ENCODE peak calls at places on chromosomes 5 and 9, in five cellular contexts. N, F, V, Y and Z are unnamed samples.

GRCh38 chr9:72149231-72149975 is at the start of gene GDA:
- DNase-seq in Y (no peak), V (no peak), F (peak; percentile 66), N (peak; percentile 42), Z (peak; percentile 81)

GRCh38 chr5:9451017-9451416 is 94.9 kb downstream of the SEMA5A start:
- DNase-seq in V (no peak), N (no peak), F (no peak), Y (no peak), Z (no peak)

GRCh38 chr5:80672140-80672736 is 17.5 kb upstream of the DHFR start:
- DNase-seq in N (peak; percentile 64), F (peak; percentile 82), Y (peak; percentile 72), V (peak; percentile 72), Z (peak; percentile 81)

GRCh38 chr5:154707641-154708040 is 47.5 kb upstream of the LARP1 start:
- DNase-seq in V (no peak), F (no peak), N (no peak), Y (no peak), Z (no peak)

GRCh38 chr9:557601-558201 is 283.8 kb upstream of the DMRT1 start:
- DNase-seq in V (no peak), Y (no peak), F (peak; percentile 77), N (peak; percentile 43), Z (no peak)

GRCh38 chr5:120326651-120327050 is 137.4 kb upstream of the PRR16 start:
- DNase-seq in Y (peak; percentile 47), N (no peak), F (no peak), V (no peak), Z (no peak)

GRCh38 chr9:132221941-132222340 is 60.1 kb downstream of the NTNG2 start:
- DNase-seq in V (no peak), F (no peak), Y (no peak), N (no peak), Z (no peak)

GRCh38 chr5:93100976-93101375 is 480.0 kb downstream of the NR2F1-AS1 start:
- DNase-seq in Y (no peak), F (no peak), V (no peak), N (no peak), Z (no peak)

GRCh38 chr9:109817846-109818472 is 38.0 kb downstream of the PALM2AKAP2 start:
- DNase-seq in V (peak; percentile 51), F (peak; percentile 94), Y (peak; percentile 99), N (peak; percentile 58), Z (peak; percentile 76)

GRCh38 chr5:56564451-56565223 is 250.7 kb upstream of the MAP3K1 start:
- DNase-seq in V (no peak), N (no peak), Y (peak; percentile 73), F (no peak), Z (no peak)

GRCh38 chr9:25678846-25679360 is 659 bp upstream of the TUSC1 start:
- DNase-seq in N (no peak), V (no peak), Y (peak; percentile 16), F (no peak), Z (no peak)

GRCh38 chr9:81393985-81394811 is 295.1 kb downstream of the TLE1 start:
- DNase-seq in V (no peak), N (no peak), F (no peak), Y (peak; percentile 61), Z (no peak)

GRCh38 chr5:139636207-139636792 is 11.8 kb upstream of the CXXC5 start:
- DNase-seq in F (no peak), Y (no peak), N (no peak), V (peak; percentile 95), Z (peak; percentile 67)

GRCh38 chr5:71719092-71719964 is at the start of gene CARTPT:
- DNase-seq in N (peak; percentile 79), Y (peak; percentile 6), V (no peak), F (peak; percentile 89), Z (no peak)

GRCh38 chr5:17402291-17403121 is 95.5 kb upstream of the TAF11L2 start:
- DNase-seq in Y (no peak), N (no peak), F (peak; percentile 86), V (no peak), Z (no peak)

GRCh38 chr9:95516221-95516735 is 493 bp downstream of the PTCH1 start:
- DNase-seq in N (no peak), F (peak; percentile 58), Y (no peak), V (peak; percentile 20), Z (no peak)

GRCh38 chr5:29982446-29982845 is 1211.0 kb upstream of the CDH6 start:
- DNase-seq in Y (no peak), V (no peak), F (no peak), N (no peak), Z (no peak)

GRCh38 chr9:129981180-129981907 is 61.6 kb downstream of the FNBP1 start:
- DNase-seq in Y (no peak), F (no peak), V (no peak), N (no peak), Z (no peak)

GRCh38 chr5:148687427-148687826 is 33.1 kb upstream of the HTR4 start:
- DNase-seq in F (peak; percentile 71), V (peak; percentile 39), N (peak; percentile 72), Y (peak; percentile 13), Z (peak; percentile 41)

GRCh38 chr9:133825555-133826198 is 87.5 kb upstream of the SARDH start:
- DNase-seq in Y (peak; percentile 90), V (no peak), F (no peak), N (no peak), Z (no peak)

GRCh38 chr9:109052416-109052815 is 39.1 kb upstream of the CTNNAL1 start:
- DNase-seq in Y (peak; percentile 30), N (no peak), V (peak; percentile 63), F (no peak), Z (no peak)

GRCh38 chr5:151581841-151582583 is 9.1 kb downstream of the FAT2 start:
- DNase-seq in V (no peak), Y (no peak), F (no peak), N (no peak), Z (no peak)

GRCh38 chr9:14989811-14990210 is 79.6 kb upstream of the FREM1 start:
- DNase-seq in F (no peak), V (no peak), Y (no peak), N (no peak), Z (no peak)

GRCh38 chr5:17203329-17204132 is 13.9 kb upstream of the BASP1 start:
- DNase-seq in F (peak; percentile 53), Y (peak; percentile 86), N (peak; percentile 40), V (peak; percentile 65), Z (peak; percentile 35)

GRCh38 chr5:81675420-81675819 is 75.5 kb downstream of the SSBP2 start:
- DNase-seq in V (no peak), F (no peak), Y (no peak), N (no peak), Z (no peak)

GRCh38 chr5:154095819-154096380 is 57.1 kb downstream of the MFAP3 start:
- DNase-seq in N (no peak), F (no peak), V (no peak), Y (no peak), Z (no peak)

GRCh38 chr9:114169029-114169939 is 13.9 kb downstream of the COL27A1 start:
- DNase-seq in N (no peak), V (no peak), Y (peak; percentile 83), F (no peak), Z (no peak)

GRCh38 chr5:75361310-75361709 is 24.3 kb downstream of the HMGCR start:
- DNase-seq in Y (no peak), F (no peak), V (no peak), N (no peak), Z (no peak)

GRCh38 chr9:88748566-88749238 is 213.7 kb downstream of the NXNL2 start:
- DNase-seq in F (peak; percentile 48), Y (peak; percentile 81), V (no peak), N (no peak), Z (no peak)

GRCh38 chr9:107330420-107330819 is 47.3 kb downstream of the RAD23B start:
- DNase-seq in Y (no peak), F (no peak), V (no peak), N (no peak), Z (no peak)

GRCh38 chr5:150438873-150439546 is 10.5 kb downstream of the RPS14 start:
- DNase-seq in V (no peak), Y (no peak), F (peak; percentile 79), N (peak; percentile 79), Z (no peak)
- TF ChIP-seq CTCF in V (peak; percentile 59), Y (peak; percentile 47), F (peak; percentile 72), N (peak; percentile 81), Z (peak; percentile 41)

GRCh38 chr5:61330879-61331406 is 1.1 kb upstream of the ZSWIM6 start:
- DNase-seq in N (peak; percentile 55), V (peak; percentile 86), Y (peak; percentile 78), F (peak; percentile 73), Z (peak; percentile 79)

GRCh38 chr5:61329729-61330128 is 2.3 kb upstream of the ZSWIM6 start:
- DNase-seq in F (peak; percentile 49), Y (peak; percentile 67), V (no peak), N (no peak), Z (no peak)

GRCh38 chr5:61330341-61330878 is 1.6 kb upstream of the ZSWIM6 start:
- DNase-seq in N (peak; percentile 55), F (peak; percentile 77), Y (peak; percentile 45), V (no peak), Z (peak; percentile 81)

GRCh38 chr5:61328791-61329617 is 3.1 kb upstream of the ZSWIM6 start:
- DNase-seq in F (peak; percentile 25), V (no peak), Y (no peak), N (no peak), Z (no peak)

GRCh38 chr5:61327761-61328753 is 4.0 kb upstream of the ZSWIM6 start:
- DNase-seq in V (no peak), N (no peak), F (no peak), Y (peak; percentile 95), Z (no peak)
- H3K9ac ChIP-seq in V (no peak overlapping the region), N (no peak overlapping the region), F (no peak overlapping the region), Y (no peak overlapping the region), Z (peak overlapping the region; percentile 36)

GRCh38 chr9:28801144-28801799 is 1228.0 kb upstream of the C9orf72 start:
- DNase-seq in F (no peak), V (no peak), N (no peak), Y (no peak), Z (no peak)

GRCh38 chr9:28810375-28811075 is 1237.2 kb upstream of the C9orf72 start:
- DNase-seq in N (no peak), V (no peak), Y (no peak), F (no peak), Z (no peak)

GRCh38 chr9:28799876-28800275 is 1226.6 kb upstream of the C9orf72 start:
- DNase-seq in N (no peak), F (no peak), Y (no peak), V (no peak), Z (no peak)

GRCh38 chr9:28808042-28808441 is 1234.8 kb upstream of the C9orf72 start:
- DNase-seq in V (no peak), N (no peak), F (no peak), Y (no peak), Z (no peak)

DNA sequence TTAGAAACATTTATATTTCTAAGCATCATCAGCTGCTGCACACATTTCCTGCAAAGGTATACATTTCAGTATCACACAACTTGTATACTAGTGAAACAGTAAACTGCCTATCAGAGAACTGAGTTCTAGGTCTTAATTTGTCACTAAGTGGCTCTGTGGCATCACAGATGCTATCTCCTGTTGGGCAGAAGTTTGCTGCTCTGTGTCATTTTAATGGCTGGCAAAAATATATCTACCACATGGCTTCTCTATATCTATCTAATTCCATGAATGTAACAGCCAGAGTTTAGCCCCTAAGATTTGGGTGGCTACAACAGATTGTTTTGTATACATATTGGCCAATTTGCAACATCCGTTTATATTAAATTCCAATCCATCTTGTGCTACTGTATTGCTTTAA is 1231.9 kb upstream of the C9orf72 start:
- DNase-seq in N (no peak), Y (no peak), V (no peak), F (no peak), Z (no peak)
- TF ChIP-seq CTCF in N (no peak), Y (no peak), V (no peak), F (no peak), Z (no peak)

GRCh38 chr5:122089096-122089495 is 11.0 kb upstream of the LOX start:
- DNase-seq in N (no peak), F (no peak), V (no peak), Y (no peak), Z (no peak)
- H3K9ac ChIP-seq in N (no peak overlapping the region), F (no peak overlapping the region), V (no peak overlapping the region), Y (no peak overlapping the region), Z (no peak overlapping the region)

GRCh38 chr5:52560366-52560765 is 227.3 kb upstream of the ITGA1 start:
- DNase-seq in Y (no peak), V (peak; percentile 46), N (no peak), F (no peak), Z (no peak)
- TF ChIP-seq CTCF in Y (no peak), V (peak; percentile 23), N (peak; percentile 27), F (no peak), Z (no peak)